ENCODE peak calls at places on chromosome 18, in four cellular contexts. V, M, T and K are unnamed samples. For H3K9me3, the result is how much of the 10 kb centered on the place peaks cover.

GRCh38 chr18:74331404-74331803 is 15.8 kb downstream of the C18orf63 start:
- DNase-seq in M (no peak), T (no peak), V (no peak), K (no peak)

GRCh38 chr18:10760986-10761385 is 235.2 kb downstream of the NAPG start:
- DNase-seq in V (no peak), T (no peak), M (no peak), K (no peak)

GRCh38 chr18:50473896-50474295 is 86.0 kb upstream of the MAPK4 start:
- DNase-seq in M (no peak), V (no peak), T (no peak), K (no peak)

GRCh38 chr18:61608306-61608705 is 275.1 kb downstream of the CDH20 start:
- DNase-seq in T (no peak), V (no peak), M (no peak), K (no peak)

GRCh38 chr18:8162797-8163196 is 446.4 kb upstream of the RAB12 start:
- DNase-seq in T (no peak), M (no peak), V (no peak), K (no peak)

GRCh38 chr18:45412577-45412976 is 202.7 kb upstream of the SLC14A2 start:
- DNase-seq in T (no peak), M (no peak), V (no peak), K (no peak)

GRCh38 chr18:45916302-45916701 is 50.8 kb downstream of the EPG5 start:
- DNase-seq in M (no peak), V (no peak), T (no peak), K (no peak)

GRCh38 chr18:48718251-48718959 is 179.6 kb downstream of the CTIF start:
- DNase-seq in V (no peak), T (no peak), M (no peak), K (no peak)

GRCh38 chr18:9025104-9025838 is 77.2 kb upstream of the NDUFV2 start:
- DNase-seq in T (no peak), V (no peak), M (no peak), K (no peak)

GRCh38 chr18:51490860-51491259 is 293.4 kb upstream of the MEX3C start:
- DNase-seq in M (no peak), T (no peak), V (no peak), K (no peak)

GRCh38 chr18:31241900-31242409 is 76.0 kb upstream of the DSG1 start:
- DNase-seq in M (no peak), T (no peak), V (peak), K (no peak)

GRCh38 chr18:76573325-76574025 is 78.4 kb upstream of the ZNF516 start:
- DNase-seq in M (no peak), T (no peak), V (no peak), K (no peak)

GRCh38 chr18:24659837-24660720 is 199.6 kb downstream of the HRH4 start:
- DNase-seq in V (peak), M (peak), T (peak), K (peak)

GRCh38 chr18:8982416-8983183 is 119.9 kb upstream of the NDUFV2 start:
- DNase-seq in T (no peak), M (no peak), V (peak), K (no peak)

GRCh38 chr18:10153924-10154635 is 240.3 kb downstream of the VAPA start:
- DNase-seq in V (no peak), M (no peak), T (no peak), K (no peak)

GRCh38 chr18:23226930-23227728 is 91.8 kb downstream of the CABLES1 start:
- DNase-seq in T (no peak), M (no peak), V (no peak), K (peak)

GRCh38 chr18:24112874-24113615 is 25.8 kb upstream of the CABYR start:
- DNase-seq in M (no peak), V (peak), T (peak), K (no peak)

GRCh38 chr18:3449702-3450357 is at the start of gene TGIF1:
- DNase-seq in T (peak), M (peak), V (peak), K (peak)

GRCh38 chr18:32011193-32011592 is 7.4 kb upstream of the RNF125 start:
- DNase-seq in M (no peak), V (no peak), T (no peak), K (no peak)

GRCh38 chr18:50405582-50406271 is 30.9 kb downstream of the SKA1 start:
- DNase-seq in V (no peak), T (no peak), M (no peak), K (no peak)

GRCh38 chr18:21242141-21243040 is at the start of gene GREB1L:
- DNase-seq in T (peak), M (peak), V (peak), K (no peak)

GRCh38 chr18:31138709-31139108 is 23.9 kb downstream of the DSC1 start:
- DNase-seq in M (no peak), T (no peak), V (no peak), K (no peak)

GRCh38 chr18:50654658-50655550 is 95.0 kb downstream of the MAPK4 start:
- DNase-seq in M (no peak), V (no peak), T (no peak), K (no peak)

GRCh38 chr18:76805221-76805620 is 17.1 kb upstream of the ZNF236 start:
- DNase-seq in T (no peak), M (no peak), V (no peak), K (no peak)

GRCh38 chr18:47975701-47976100 is 45.2 kb upstream of the SMAD2 start:
- DNase-seq in V (no peak), T (no peak), M (no peak), K (no peak)

GRCh38 chr18:67608909-67609308 is 92.4 kb upstream of the DSEL start:
- DNase-seq in V (no peak), T (no peak), M (no peak), K (no peak)

GRCh38 chr18:22409445-22409844 is 8.3 kb downstream of the CTAGE1 start:
- DNase-seq in T (no peak), V (no peak), M (no peak), K (no peak)

GRCh38 chr18:21100141-21100540 is 11.5 kb downstream of the ROCK1 start:
- DNase-seq in T (no peak), M (no peak), V (no peak), K (no peak)

GRCh38 chr18:78776706-78777105 is 202.9 kb upstream of the SALL3 start:
- DNase-seq in V (no peak), T (no peak), M (no peak), K (no peak)

GRCh38 chr18:28284132-28284531 is 107.2 kb upstream of the CDH2 start:
- DNase-seq in V (no peak), M (no peak), T (no peak), K (no peak)
- H3K27ac ChIP-seq in V (no peak), M (no peak), T (no peak), K (no peak)

DNA sequence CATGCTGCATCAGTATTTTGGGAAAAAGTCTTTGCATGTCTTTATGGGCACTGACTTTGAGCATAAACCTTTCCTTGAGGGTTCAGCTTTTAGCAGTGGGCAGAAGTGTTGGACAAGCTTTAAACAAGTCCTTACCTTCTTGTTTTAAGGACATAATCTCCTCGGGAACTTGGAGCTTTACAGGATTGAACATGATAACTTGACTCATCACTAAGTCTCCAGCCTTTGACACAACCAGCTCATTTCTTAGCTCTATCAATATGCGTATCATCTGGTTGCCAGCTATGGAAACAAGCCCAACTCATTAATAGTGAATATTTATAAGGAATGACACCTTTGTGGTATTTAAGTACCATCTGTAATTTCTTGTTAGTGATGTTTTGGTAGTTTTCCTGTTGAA is 21.0 kb upstream of the RAB27B start:
- DNase-seq in T (no peak), M (no peak), V (no peak), K (no peak)
- TF ChIP-seq POLR2A in T (no peak), M (no peak), V (no peak), K (no peak)

DNA sequence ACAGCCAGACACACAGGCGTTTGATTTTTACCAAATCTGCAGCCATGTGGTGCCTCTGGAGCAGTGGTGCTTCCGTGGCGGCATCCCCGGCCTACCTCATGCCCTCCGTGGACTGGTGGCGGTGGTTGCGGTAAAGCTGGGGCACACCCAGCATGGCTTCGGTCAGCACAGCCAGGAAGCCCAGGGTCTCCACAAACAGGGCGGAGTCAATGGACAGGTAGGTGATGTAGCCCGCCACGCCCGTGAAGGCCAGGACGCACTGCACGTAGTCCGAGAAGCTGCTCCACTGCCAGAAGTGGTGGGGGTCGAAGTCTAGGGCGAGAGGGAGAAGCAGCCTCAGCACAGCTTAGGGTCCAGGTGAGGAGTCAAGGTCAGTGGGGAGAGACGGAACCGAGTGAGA is 32.4 kb downstream of the SLC66A2 start:
- DNase-seq in V (no peak), T (peak), M (no peak), K (peak)
- H3K9me3 ChIP-seq in V (under half), T (under half), M (under half), K (under half)

DNA sequence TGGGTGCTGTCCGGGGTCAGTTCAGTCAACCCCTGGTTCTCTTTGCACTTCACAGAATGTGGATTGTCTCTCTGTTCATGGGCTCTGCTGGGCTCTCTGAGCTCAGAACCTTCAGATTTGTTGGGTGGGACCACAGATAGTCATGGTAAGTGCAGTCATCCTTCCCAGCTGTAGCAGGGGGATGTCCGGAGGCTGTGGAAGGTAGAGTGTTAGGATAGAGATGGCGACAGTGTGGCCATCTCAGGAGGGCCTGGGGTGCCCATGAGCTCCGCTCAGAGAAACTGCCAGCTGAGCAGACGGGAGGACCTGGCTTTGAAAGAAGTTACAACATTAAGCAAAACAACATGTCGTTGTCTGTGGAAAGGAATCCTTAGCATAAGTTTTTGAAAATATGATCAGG is 149.8 kb downstream of the FAM210A start:
- DNase-seq in T (no peak), M (no peak), V (no peak), K (no peak)
- H3K27ac ChIP-seq in T (no peak), M (no peak), V (no peak), K (peak)

GRCh38 chr18:59902180-59902992 is 2.6 kb downstream of the PMAIP1 start:
- DNase-seq in M (no peak), T (no peak), V (no peak), K (no peak)
- TF ChIP-seq POLR2A in M (no peak), T (no peak), V (no peak), K (no peak)

GRCh38 chr18:44238911-44239310 is 441.8 kb upstream of the SETBP1 start:
- DNase-seq in T (no peak), M (no peak), V (no peak), K (no peak)

GRCh38 chr18:44246001-44246400 is 434.7 kb upstream of the SETBP1 start:
- DNase-seq in T (no peak), V (no peak), M (no peak), K (no peak)

GRCh38 chr18:44245026-44245425 is 435.7 kb upstream of the SETBP1 start:
- DNase-seq in T (no peak), V (no peak), M (no peak), K (no peak)

GRCh38 chr18:44238449-44238848 is 442.2 kb upstream of the SETBP1 start:
- DNase-seq in V (no peak), M (no peak), T (no peak), K (no peak)

GRCh38 chr18:44241041-44241440 is 439.6 kb upstream of the SETBP1 start:
- DNase-seq in T (no peak), M (no peak), V (no peak), K (no peak)
- H3K9me3 ChIP-seq in T (under half), M (under half), V (under half), K (under half)

GRCh38 chr18:36247036-36247435 is 50.5 kb upstream of the FHOD3 start:
- DNase-seq in V (no peak), T (no peak), M (no peak), K (no peak)
- H3K27ac ChIP-seq in V (no peak), T (no peak), M (no peak), K (no peak)

GRCh38 chr18:36329684-36330434 is 32.3 kb downstream of the FHOD3 start:
- DNase-seq in T (no peak), V (no peak), M (no peak), K (no peak)
- TF ChIP-seq POLR2A in T (no peak), V (no peak), M (no peak), K (no peak)